ENCODE peak calls at places on chromosomes 11 and 22, in five cellular contexts. W is adipocyte, X is neuronal stem cell, P is NT2/D1, T is IMR-90. F is an unnamed sample.

GRCh38 chr11:2482745-2483144 is 37.9 kb downstream of the KCNQ1 start:
- DNase-seq in W (no peak), X (no peak), P (no peak), T (no peak), F (no peak)

GRCh38 chr22:46051646-46052045 is 74.7 kb upstream of the WNT7B start:
- DNase-seq in W (no peak), X (no peak), P (no peak), T (no peak), F (no peak)

GRCh38 chr11:38723361-38723760 is 2125.3 kb upstream of the RAG2 start:
- DNase-seq in W (no peak), X (no peak), P (no peak), T (no peak), F (no peak)

GRCh38 chr11:27292642-27293020 is 70.4 kb downstream of the CCDC34 start:
- DNase-seq in W (no peak), X (no peak), P (no peak), T (no peak), F (no peak)

GRCh38 chr11:3796346-3796745 is 1.0 kb downstream of the NUP98 start:
- DNase-seq in W (peak; percentile 31), X (no peak), P (no peak), T (no peak), F (peak; percentile 5)

GRCh38 chr11:114195981-114196731 is 100.0 kb upstream of the NNMT start:
- DNase-seq in W (no peak), X (no peak), P (no peak), T (no peak), F (no peak)

GRCh38 chr11:18248561-18248960 is at the start of gene SAA2:
- DNase-seq in W (no peak), X (no peak), P (no peak), T (no peak), F (no peak)

GRCh38 chr22:23220485-23221350 is 40.4 kb downstream of the BCR start:
- DNase-seq in W (peak; percentile 38), X (no peak), P (no peak), T (peak; percentile 53), F (no peak)

GRCh38 chr11:46127150-46127638 is 5.9 kb upstream of the PHF21A start:
- DNase-seq in W (peak; percentile 59), X (no peak), P (no peak), T (peak; percentile 49), F (peak; percentile 45)

GRCh38 chr11:107769189-107769588 is 57.3 kb upstream of the SLN start:
- DNase-seq in W (peak; percentile 12), X (no peak), P (no peak), T (peak; percentile 70), F (no peak)

GRCh38 chr11:84261707-84262106 is 975.5 kb upstream of the CCDC90B start:
- DNase-seq in W (no peak), X (no peak), P (peak; percentile 9), T (no peak), F (peak; percentile 60)

GRCh38 chr11:117052196-117053149 is 45.8 kb downstream of the SIK3 start:
- DNase-seq in W (no peak), X (no peak), P (no peak), T (no peak), F (no peak)

GRCh38 chr22:22201925-22202343 is 42.7 kb upstream of the VPREB1 start:
- DNase-seq in W (no peak), X (no peak), P (no peak), T (no peak), F (no peak)

GRCh38 chr11:6022954-6023353 is 7.6 kb downstream of the OR56A1 start:
- DNase-seq in W (peak; percentile 79), X (peak; percentile 40), P (peak; percentile 66), T (peak; percentile 43), F (peak; percentile 79)

GRCh38 chr11:47524200-47524874 is 28.6 kb downstream of the CELF1 start:
- DNase-seq in W (no peak), X (no peak), P (no peak), T (no peak), F (no peak)

GRCh38 chr11:1656670-1657069 is 27.1 kb downstream of the KRTAP5-5 start:
- DNase-seq in W (no peak), X (no peak), P (no peak), T (no peak), F (no peak)

GRCh38 chr22:48091060-48091650 is 1328.7 kb downstream of the TBC1D22A start:
- DNase-seq in W (no peak), X (no peak), P (no peak), T (no peak), F (no peak)
- H3K4me1 ChIP-seq in W (peaks cover 11% of the 10 kb centered on the region), X (no peaks in the 10 kb centered on the region), P (no peaks in the 10 kb centered on the region), T (no peaks in the 10 kb centered on the region), F (no peaks in the 10 kb centered on the region)

GRCh38 chr11:73113426-73113825 is 28.7 kb downstream of the FCHSD2 start:
- DNase-seq in W (no peak), X (no peak), P (no peak), T (no peak), F (no peak)
- H3K4me1 ChIP-seq in W (no peaks in the 10 kb centered on the region), X (no peaks in the 10 kb centered on the region), P (no peaks in the 10 kb centered on the region), T (no peaks in the 10 kb centered on the region), F (no peaks in the 10 kb centered on the region)

GRCh38 chr22:39233736-39234120 is 11.1 kb downstream of the PDGFB start:
- DNase-seq in W (no peak), X (no peak), P (no peak), T (no peak), F (no peak)
- H3K4me1 ChIP-seq in W (peaks cover 8% of the 10 kb centered on the region), X (peaks cover 66% of the 10 kb centered on the region), P (peaks cover 40% of the 10 kb centered on the region), T (peaks cover 3% of the 10 kb centered on the region), F (peaks cover 46% of the 10 kb centered on the region)

GRCh38 chr11:77819411-77819920 is 1.1 kb downstream of the RSF1 start:
- DNase-seq in W (peak; percentile 93), X (peak; percentile 77), P (peak; percentile 71), T (peak; percentile 88), F (peak; percentile 88)
- H3K4me1 ChIP-seq in W (peaks cover 42% of the 10 kb centered on the region), X (peaks cover 6% of the 10 kb centered on the region), P (no peaks in the 10 kb centered on the region), T (peaks cover 3% of the 10 kb centered on the region), F (peaks cover 29% of the 10 kb centered on the region)

F was measured in GM23338.